ENCODE peak calls at places on chromosomes 12 and 14, in nine cellular contexts. One of them, this sample, is unnamed.

GRCh38 chr12:115990241-115990640 is 287.3 kb downstream of the MED13L start:
- DNase-seq in NCI-H1694: no peak
- DNase-seq in Right ventricle myocardium superior: no peak
- DNase-seq in stimulated activated CD4-positive, alpha-beta T cell treated with anti-CD3 and anti-CD28 coated beads, Interleukin-4, amount 100 ng/mL, for 48 hours: no peak
- DNase-seq in activated naive CD8-positive, alpha-beta T cell treated with anti-CD3 and anti-CD28 coated beads, Interleukin-2, amount 50 U/mL, for 24 hours: no peak
- DNase-seq in HFFc6: no peak
- DNase-seq in HuH-7: no peak
- DNase-seq in MCF 10A: no peak
- DNase-seq in cardiac fibroblast: no peak
- DNase-seq in this sample: no peak

GRCh38 chr14:67566908-67567307 is 33.2 kb downstream of the PIGH start:
- DNase-seq in MCF 10A: peak; percentile 70
- DNase-seq in cardiac fibroblast: peak; percentile 36
- DNase-seq in HFFc6: no peak
- DNase-seq in NCI-H1694: no peak
- DNase-seq in HuH-7: no peak
- DNase-seq in stimulated activated CD4-positive, alpha-beta T cell treated with anti-CD3 and anti-CD28 coated beads, Interleukin-4, amount 100 ng/mL, for 48 hours: no peak
- DNase-seq in activated naive CD8-positive, alpha-beta T cell treated with anti-CD3 and anti-CD28 coated beads, Interleukin-2, amount 50 U/mL, for 24 hours: no peak
- DNase-seq in Right ventricle myocardium superior: no peak
- DNase-seq in this sample: no peak

GRCh38 chr12:107356266-107356936 is 263.1 kb upstream of the CRY1 start:
- DNase-seq in NCI-H1694: no peak
- DNase-seq in activated naive CD8-positive, alpha-beta T cell treated with anti-CD3 and anti-CD28 coated beads, Interleukin-2, amount 50 U/mL, for 24 hours: no peak
- DNase-seq in HFFc6: peak; percentile 38
- DNase-seq in cardiac fibroblast: peak; percentile 62
- DNase-seq in HuH-7: no peak
- DNase-seq in MCF 10A: peak; percentile 75
- DNase-seq in Right ventricle myocardium superior: no peak
- DNase-seq in stimulated activated CD4-positive, alpha-beta T cell treated with anti-CD3 and anti-CD28 coated beads, Interleukin-4, amount 100 ng/mL, for 48 hours: no peak
- DNase-seq in this sample: no peak

GRCh38 chr12:31861360-31861759 is 97.9 kb upstream of the RESF1 start:
- DNase-seq in HuH-7: no peak
- DNase-seq in MCF 10A: no peak
- DNase-seq in cardiac fibroblast: no peak
- DNase-seq in Right ventricle myocardium superior: no peak
- DNase-seq in stimulated activated CD4-positive, alpha-beta T cell treated with anti-CD3 and anti-CD28 coated beads, Interleukin-4, amount 100 ng/mL, for 48 hours: no peak
- DNase-seq in activated naive CD8-positive, alpha-beta T cell treated with anti-CD3 and anti-CD28 coated beads, Interleukin-2, amount 50 U/mL, for 24 hours: no peak
- DNase-seq in NCI-H1694: no peak
- DNase-seq in HFFc6: no peak
- DNase-seq in this sample: no peak

GRCh38 chr14:61188936-61189808 is 92.0 kb downstream of the TMEM30B start:
- DNase-seq in NCI-H1694: no peak
- DNase-seq in stimulated activated CD4-positive, alpha-beta T cell treated with anti-CD3 and anti-CD28 coated beads, Interleukin-4, amount 100 ng/mL, for 48 hours: peak; percentile 24
- DNase-seq in HFFc6: peak; percentile 50
- DNase-seq in activated naive CD8-positive, alpha-beta T cell treated with anti-CD3 and anti-CD28 coated beads, Interleukin-2, amount 50 U/mL, for 24 hours: peak; percentile 60
- DNase-seq in HuH-7: peak; percentile 72
- DNase-seq in cardiac fibroblast: peak; percentile 82
- DNase-seq in Right ventricle myocardium superior: peak; percentile 68
- DNase-seq in MCF 10A: no peak
- DNase-seq in this sample: peak; percentile 78

GRCh38 chr12:105020241-105020962 is 34.3 kb downstream of the NOPCHAP1 start:
- DNase-seq in HFFc6: no peak
- DNase-seq in MCF 10A: no peak
- DNase-seq in Right ventricle myocardium superior: no peak
- DNase-seq in stimulated activated CD4-positive, alpha-beta T cell treated with anti-CD3 and anti-CD28 coated beads, Interleukin-4, amount 100 ng/mL, for 48 hours: no peak
- DNase-seq in HuH-7: no peak
- DNase-seq in activated naive CD8-positive, alpha-beta T cell treated with anti-CD3 and anti-CD28 coated beads, Interleukin-2, amount 50 U/mL, for 24 hours: no peak
- DNase-seq in NCI-H1694: no peak
- DNase-seq in cardiac fibroblast: no peak
- DNase-seq in this sample: no peak

GRCh38 chr14:69151458-69152180 is 1.3 kb downstream of the DCAF5 start:
- DNase-seq in Right ventricle myocardium superior: peak; percentile 80
- DNase-seq in HuH-7: peak; percentile 75
- DNase-seq in cardiac fibroblast: peak; percentile 70
- DNase-seq in activated naive CD8-positive, alpha-beta T cell treated with anti-CD3 and anti-CD28 coated beads, Interleukin-2, amount 50 U/mL, for 24 hours: peak; percentile 86
- DNase-seq in HFFc6: peak; percentile 48
- DNase-seq in stimulated activated CD4-positive, alpha-beta T cell treated with anti-CD3 and anti-CD28 coated beads, Interleukin-4, amount 100 ng/mL, for 48 hours: peak; percentile 73
- DNase-seq in MCF 10A: peak; percentile 65
- DNase-seq in NCI-H1694: peak; percentile 59
- DNase-seq in this sample: peak; percentile 91

GRCh38 chr12:68686595-68687521 is at the start of gene NUP107:
- DNase-seq in MCF 10A: peak; percentile 99
- DNase-seq in HFFc6: peak; percentile 99
- DNase-seq in HuH-7: peak; percentile 90
- DNase-seq in activated naive CD8-positive, alpha-beta T cell treated with anti-CD3 and anti-CD28 coated beads, Interleukin-2, amount 50 U/mL, for 24 hours: peak; percentile 97
- DNase-seq in Right ventricle myocardium superior: peak; percentile 100
- DNase-seq in cardiac fibroblast: peak; percentile 99
- DNase-seq in stimulated activated CD4-positive, alpha-beta T cell treated with anti-CD3 and anti-CD28 coated beads, Interleukin-4, amount 100 ng/mL, for 48 hours: peak; percentile 97
- DNase-seq in NCI-H1694: peak; percentile 92
- DNase-seq in this sample: peak; percentile 92

GRCh38 chr14:52051861-52052260 is 17.0 kb downstream of the NID2 start:
- DNase-seq in cardiac fibroblast: peak; percentile 38
- DNase-seq in stimulated activated CD4-positive, alpha-beta T cell treated with anti-CD3 and anti-CD28 coated beads, Interleukin-4, amount 100 ng/mL, for 48 hours: no peak
- DNase-seq in HuH-7: no peak
- DNase-seq in NCI-H1694: no peak
- DNase-seq in Right ventricle myocardium superior: no peak
- DNase-seq in activated naive CD8-positive, alpha-beta T cell treated with anti-CD3 and anti-CD28 coated beads, Interleukin-2, amount 50 U/mL, for 24 hours: no peak
- DNase-seq in HFFc6: peak; percentile 65
- DNase-seq in MCF 10A: no peak
- DNase-seq in this sample: no peak

GRCh38 chr14:84095796-84096195 is 1434.1 kb upstream of the FLRT2 start:
- DNase-seq in HFFc6: no peak
- DNase-seq in Right ventricle myocardium superior: no peak
- DNase-seq in activated naive CD8-positive, alpha-beta T cell treated with anti-CD3 and anti-CD28 coated beads, Interleukin-2, amount 50 U/mL, for 24 hours: no peak
- DNase-seq in cardiac fibroblast: no peak
- DNase-seq in stimulated activated CD4-positive, alpha-beta T cell treated with anti-CD3 and anti-CD28 coated beads, Interleukin-4, amount 100 ng/mL, for 48 hours: no peak
- DNase-seq in NCI-H1694: no peak
- DNase-seq in MCF 10A: no peak
- DNase-seq in HuH-7: no peak
- DNase-seq in this sample: no peak

GRCh38 chr12:14643247-14643646 is 53.2 kb downstream of the GUCY2C start:
- DNase-seq in activated naive CD8-positive, alpha-beta T cell treated with anti-CD3 and anti-CD28 coated beads, Interleukin-2, amount 50 U/mL, for 24 hours: no peak
- DNase-seq in HuH-7: no peak
- DNase-seq in HFFc6: no peak
- DNase-seq in MCF 10A: no peak
- DNase-seq in stimulated activated CD4-positive, alpha-beta T cell treated with anti-CD3 and anti-CD28 coated beads, Interleukin-4, amount 100 ng/mL, for 48 hours: no peak
- DNase-seq in Right ventricle myocardium superior: no peak
- DNase-seq in cardiac fibroblast: peak; percentile 6
- DNase-seq in NCI-H1694: no peak
- DNase-seq in this sample: no peak

GRCh38 chr14:100819829-100820475 is 6.0 kb upstream of the MEG3 start:
- DNase-seq in Right ventricle myocardium superior: peak; percentile 24
- DNase-seq in MCF 10A: no peak
- DNase-seq in HFFc6: no peak
- DNase-seq in HuH-7: no peak
- DNase-seq in NCI-H1694: no peak
- DNase-seq in cardiac fibroblast: no peak
- DNase-seq in stimulated activated CD4-positive, alpha-beta T cell treated with anti-CD3 and anti-CD28 coated beads, Interleukin-4, amount 100 ng/mL, for 48 hours: no peak
- DNase-seq in activated naive CD8-positive, alpha-beta T cell treated with anti-CD3 and anti-CD28 coated beads, Interleukin-2, amount 50 U/mL, for 24 hours: no peak
- DNase-seq in this sample: no peak

GRCh38 chr12:119841433-119842210 is 35.5 kb downstream of the CIT start:
- DNase-seq in NCI-H1694: no peak
- DNase-seq in MCF 10A: no peak
- DNase-seq in Right ventricle myocardium superior: no peak
- DNase-seq in cardiac fibroblast: no peak
- DNase-seq in stimulated activated CD4-positive, alpha-beta T cell treated with anti-CD3 and anti-CD28 coated beads, Interleukin-4, amount 100 ng/mL, for 48 hours: no peak
- DNase-seq in HuH-7: no peak
- DNase-seq in HFFc6: no peak
- DNase-seq in activated naive CD8-positive, alpha-beta T cell treated with anti-CD3 and anti-CD28 coated beads, Interleukin-2, amount 50 U/mL, for 24 hours: no peak
- DNase-seq in this sample: no peak

GRCh38 chr12:106138279-106138645 is 492 bp downstream of the NUAK1 start:
- DNase-seq in Right ventricle myocardium superior: no peak
- DNase-seq in MCF 10A: no peak
- DNase-seq in NCI-H1694: no peak
- DNase-seq in activated naive CD8-positive, alpha-beta T cell treated with anti-CD3 and anti-CD28 coated beads, Interleukin-2, amount 50 U/mL, for 24 hours: no peak
- DNase-seq in stimulated activated CD4-positive, alpha-beta T cell treated with anti-CD3 and anti-CD28 coated beads, Interleukin-4, amount 100 ng/mL, for 48 hours: no peak
- DNase-seq in cardiac fibroblast: no peak
- DNase-seq in HuH-7: no peak
- DNase-seq in HFFc6: no peak
- DNase-seq in this sample: peak; percentile 28